ENCODE peak calls at places on chromosomes 11 and 22, in ten cellular contexts. One of them, this sample, is unnamed. For H3K4me1, the result is how much of the 10 kb centered on the place peaks cover.

GRCh38 chr11:73344191-73344607 is 32.0 kb upstream of the RELT start:
- DNase-seq in naive thymus-derived CD4-positive, alpha-beta T cell: no peak
- DNase-seq in left lung: peak
- DNase-seq in tibial artery: no peak
- DNase-seq in CD4-positive, alpha-beta memory T cell: no peak
- DNase-seq in thoracic aorta: peak
- DNase-seq in tibial nerve: no peak
- DNase-seq in fibroblast of lung: peak
- DNase-seq in prostate gland: no peak
- DNase-seq in adrenal gland: no peak
- DNase-seq in this sample: peak

GRCh38 chr11:67504023-67504949 is 877 bp downstream of the PITPNM1 start:
- DNase-seq in CD4-positive, alpha-beta memory T cell: no peak
- DNase-seq in adrenal gland: no peak
- DNase-seq in fibroblast of lung: peak
- DNase-seq in tibial artery: no peak
- DNase-seq in thoracic aorta: no peak
- DNase-seq in left lung: peak
- DNase-seq in naive thymus-derived CD4-positive, alpha-beta T cell: peak
- DNase-seq in prostate gland: no peak
- DNase-seq in tibial nerve: no peak
- DNase-seq in this sample: peak

GRCh38 chr11:107834995-107835394 is 23.6 kb downstream of the SLC35F2 start:
- DNase-seq in prostate gland: no peak
- DNase-seq in naive thymus-derived CD4-positive, alpha-beta T cell: no peak
- DNase-seq in CD4-positive, alpha-beta memory T cell: no peak
- DNase-seq in thoracic aorta: no peak
- DNase-seq in adrenal gland: no peak
- DNase-seq in left lung: no peak
- DNase-seq in tibial nerve: no peak
- DNase-seq in fibroblast of lung: no peak
- DNase-seq in tibial artery: no peak
- DNase-seq in this sample: no peak

GRCh38 chr11:38988908-38989307 is 2390.9 kb upstream of the RAG2 start:
- DNase-seq in tibial artery: no peak
- DNase-seq in thoracic aorta: no peak
- DNase-seq in adrenal gland: no peak
- DNase-seq in fibroblast of lung: no peak
- DNase-seq in CD4-positive, alpha-beta memory T cell: no peak
- DNase-seq in prostate gland: no peak
- DNase-seq in left lung: no peak
- DNase-seq in tibial nerve: no peak
- DNase-seq in naive thymus-derived CD4-positive, alpha-beta T cell: no peak
- DNase-seq in this sample: no peak

GRCh38 chr11:61543606-61544306 is 35.2 kb downstream of the LRRC10B start:
- DNase-seq in naive thymus-derived CD4-positive, alpha-beta T cell: no peak
- DNase-seq in fibroblast of lung: peak
- DNase-seq in CD4-positive, alpha-beta memory T cell: no peak
- DNase-seq in tibial nerve: no peak
- DNase-seq in prostate gland: no peak
- DNase-seq in left lung: peak
- DNase-seq in adrenal gland: no peak
- DNase-seq in thoracic aorta: no peak
- DNase-seq in tibial artery: no peak
- DNase-seq in this sample: no peak

GRCh38 chr11:9386086-9386485 is 1.6 kb downstream of the IPO7 start:
- DNase-seq in prostate gland: no peak
- DNase-seq in CD4-positive, alpha-beta memory T cell: no peak
- DNase-seq in thoracic aorta: no peak
- DNase-seq in tibial artery: no peak
- DNase-seq in naive thymus-derived CD4-positive, alpha-beta T cell: no peak
- DNase-seq in tibial nerve: no peak
- DNase-seq in adrenal gland: no peak
- DNase-seq in left lung: no peak
- DNase-seq in fibroblast of lung: peak
- DNase-seq in this sample: no peak

GRCh38 chr11:132734217-132734616 is 798.1 kb downstream of the OPCML start:
- DNase-seq in fibroblast of lung: peak
- DNase-seq in prostate gland: no peak
- DNase-seq in left lung: no peak
- DNase-seq in tibial nerve: no peak
- DNase-seq in CD4-positive, alpha-beta memory T cell: no peak
- DNase-seq in thoracic aorta: no peak
- DNase-seq in adrenal gland: no peak
- DNase-seq in naive thymus-derived CD4-positive, alpha-beta T cell: no peak
- DNase-seq in tibial artery: no peak
- DNase-seq in this sample: no peak

GRCh38 chr11:126790550-126790981 is 210.0 kb downstream of the KIRREL3 start:
- DNase-seq in fibroblast of lung: peak
- DNase-seq in thoracic aorta: no peak
- DNase-seq in tibial artery: no peak
- DNase-seq in left lung: no peak
- DNase-seq in CD4-positive, alpha-beta memory T cell: no peak
- DNase-seq in tibial nerve: no peak
- DNase-seq in prostate gland: no peak
- DNase-seq in adrenal gland: no peak
- DNase-seq in naive thymus-derived CD4-positive, alpha-beta T cell: no peak
- DNase-seq in this sample: no peak

GRCh38 chr22:19043111-19044085 is 78.8 kb downstream of the DGCR2 start:
- DNase-seq in adrenal gland: peak
- DNase-seq in tibial nerve: no peak
- DNase-seq in left lung: no peak
- DNase-seq in naive thymus-derived CD4-positive, alpha-beta T cell: no peak
- DNase-seq in CD4-positive, alpha-beta memory T cell: no peak
- DNase-seq in fibroblast of lung: peak
- DNase-seq in prostate gland: no peak
- DNase-seq in thoracic aorta: no peak
- DNase-seq in tibial artery: no peak
- DNase-seq in this sample: no peak

GRCh38 chr22:50470491-50470890 is 4.3 kb downstream of the SBF1 start:
- DNase-seq in left lung: no peak
- DNase-seq in naive thymus-derived CD4-positive, alpha-beta T cell: no peak
- DNase-seq in prostate gland: no peak
- DNase-seq in thoracic aorta: no peak
- DNase-seq in CD4-positive, alpha-beta memory T cell: no peak
- DNase-seq in fibroblast of lung: no peak
- DNase-seq in adrenal gland: no peak
- DNase-seq in tibial nerve: no peak
- DNase-seq in tibial artery: no peak
- DNase-seq in this sample: no peak

GRCh38 chr22:49966716-49967332 is 6.3 kb downstream of the PIM3 start:
- DNase-seq in tibial artery: peak
- DNase-seq in fibroblast of lung: no peak
- DNase-seq in naive thymus-derived CD4-positive, alpha-beta T cell: no peak
- DNase-seq in tibial nerve: peak
- DNase-seq in adrenal gland: peak
- DNase-seq in prostate gland: no peak
- DNase-seq in thoracic aorta: peak
- DNase-seq in CD4-positive, alpha-beta memory T cell: no peak
- DNase-seq in left lung: peak
- DNase-seq in this sample: peak

GRCh38 chr22:49034836-49035817 is 792.5 kb downstream of the BRD1 start:
- DNase-seq in adrenal gland: no peak
- DNase-seq in prostate gland: no peak
- DNase-seq in fibroblast of lung: no peak
- DNase-seq in tibial nerve: no peak
- DNase-seq in tibial artery: no peak
- DNase-seq in CD4-positive, alpha-beta memory T cell: no peak
- DNase-seq in thoracic aorta: no peak
- DNase-seq in naive thymus-derived CD4-positive, alpha-beta T cell: no peak
- DNase-seq in left lung: no peak
- DNase-seq in this sample: no peak

GRCh38 chr11:63493127-63493526 is 2.2 kb upstream of the PLAAT5 start:
- DNase-seq in adrenal gland: no peak
- DNase-seq in CD4-positive, alpha-beta memory T cell: no peak
- DNase-seq in tibial nerve: no peak
- DNase-seq in naive thymus-derived CD4-positive, alpha-beta T cell: no peak
- DNase-seq in prostate gland: no peak
- DNase-seq in left lung: no peak
- DNase-seq in thoracic aorta: no peak
- DNase-seq in tibial artery: no peak
- DNase-seq in fibroblast of lung: no peak
- DNase-seq in this sample: no peak

GRCh38 chr11:47443028-47443700 is 5.8 kb downstream of the RAPSN start:
- DNase-seq in adrenal gland: no peak
- DNase-seq in thoracic aorta: no peak
- DNase-seq in left lung: no peak
- DNase-seq in fibroblast of lung: no peak
- DNase-seq in naive thymus-derived CD4-positive, alpha-beta T cell: no peak
- DNase-seq in CD4-positive, alpha-beta memory T cell: no peak
- DNase-seq in tibial nerve: no peak
- DNase-seq in prostate gland: no peak
- DNase-seq in tibial artery: no peak
- DNase-seq in this sample: peak

GRCh38 chr11:12743834-12744449 is 69.7 kb downstream of the TEAD1 start:
- DNase-seq in CD4-positive, alpha-beta memory T cell: no peak
- DNase-seq in tibial nerve: no peak
- DNase-seq in left lung: no peak
- DNase-seq in adrenal gland: no peak
- DNase-seq in prostate gland: no peak
- DNase-seq in tibial artery: no peak
- DNase-seq in fibroblast of lung: no peak
- DNase-seq in naive thymus-derived CD4-positive, alpha-beta T cell: no peak
- DNase-seq in thoracic aorta: no peak
- DNase-seq in this sample: no peak

GRCh38 chr11:12744831-12745502 is 70.7 kb downstream of the TEAD1 start:
- DNase-seq in left lung: no peak
- DNase-seq in CD4-positive, alpha-beta memory T cell: no peak
- DNase-seq in naive thymus-derived CD4-positive, alpha-beta T cell: no peak
- DNase-seq in tibial artery: no peak
- DNase-seq in tibial nerve: no peak
- DNase-seq in fibroblast of lung: no peak
- DNase-seq in prostate gland: no peak
- DNase-seq in thoracic aorta: no peak
- DNase-seq in adrenal gland: no peak
- DNase-seq in this sample: peak

GRCh38 chr11:12746593-12747097 is 72.4 kb downstream of the TEAD1 start:
- DNase-seq in adrenal gland: peak
- DNase-seq in left lung: peak
- DNase-seq in prostate gland: no peak
- DNase-seq in fibroblast of lung: peak
- DNase-seq in tibial nerve: no peak
- DNase-seq in CD4-positive, alpha-beta memory T cell: no peak
- DNase-seq in thoracic aorta: no peak
- DNase-seq in tibial artery: no peak
- DNase-seq in naive thymus-derived CD4-positive, alpha-beta T cell: no peak
- DNase-seq in this sample: peak

GRCh38 chr11:12748561-12748960 is 74.3 kb downstream of the TEAD1 start:
- DNase-seq in prostate gland: no peak
- DNase-seq in tibial artery: no peak
- DNase-seq in fibroblast of lung: no peak
- DNase-seq in naive thymus-derived CD4-positive, alpha-beta T cell: no peak
- DNase-seq in left lung: no peak
- DNase-seq in adrenal gland: no peak
- DNase-seq in tibial nerve: no peak
- DNase-seq in CD4-positive, alpha-beta memory T cell: no peak
- DNase-seq in thoracic aorta: no peak
- DNase-seq in this sample: no peak

GRCh38 chr11:12745787-12746186 is 71.6 kb downstream of the TEAD1 start:
- DNase-seq in left lung: no peak
- DNase-seq in naive thymus-derived CD4-positive, alpha-beta T cell: no peak
- DNase-seq in thoracic aorta: no peak
- DNase-seq in prostate gland: no peak
- DNase-seq in fibroblast of lung: no peak
- DNase-seq in tibial artery: no peak
- DNase-seq in adrenal gland: no peak
- DNase-seq in CD4-positive, alpha-beta memory T cell: no peak
- DNase-seq in tibial nerve: no peak
- DNase-seq in this sample: no peak
- H3K4me1 ChIP-seq in left lung: under half
- H3K4me1 ChIP-seq in naive thymus-derived CD4-positive, alpha-beta T cell: under half
- H3K4me1 ChIP-seq in thoracic aorta: under half
- H3K4me1 ChIP-seq in prostate gland: under half
- H3K4me1 ChIP-seq in fibroblast of lung: under half
- H3K4me1 ChIP-seq in tibial artery: under half
- H3K4me1 ChIP-seq in adrenal gland: under half
- H3K4me1 ChIP-seq in CD4-positive, alpha-beta memory T cell: under half
- H3K4me1 ChIP-seq in tibial nerve: under half
- H3K4me1 ChIP-seq in this sample: under half

GRCh38 chr11:111373590-111373989 is 5.5 kb downstream of the POU2AF1 start:
- DNase-seq in adrenal gland: no peak
- DNase-seq in fibroblast of lung: no peak
- DNase-seq in tibial artery: no peak
- DNase-seq in prostate gland: no peak
- DNase-seq in left lung: no peak
- DNase-seq in tibial nerve: no peak
- DNase-seq in thoracic aorta: no peak
- DNase-seq in CD4-positive, alpha-beta memory T cell: no peak
- DNase-seq in naive thymus-derived CD4-positive, alpha-beta T cell: no peak
- DNase-seq in this sample: no peak
- H3K4me3 ChIP-seq in adrenal gland: no peak
- H3K4me3 ChIP-seq in fibroblast of lung: no peak
- H3K4me3 ChIP-seq in tibial artery: no peak
- H3K4me3 ChIP-seq in prostate gland: no peak
- H3K4me3 ChIP-seq in left lung: no peak
- H3K4me3 ChIP-seq in tibial nerve: no peak
- H3K4me3 ChIP-seq in thoracic aorta: no peak
- H3K4me3 ChIP-seq in CD4-positive, alpha-beta memory T cell: no peak
- H3K4me3 ChIP-seq in naive thymus-derived CD4-positive, alpha-beta T cell: no peak
- H3K4me3 ChIP-seq in this sample: no peak

DNA sequence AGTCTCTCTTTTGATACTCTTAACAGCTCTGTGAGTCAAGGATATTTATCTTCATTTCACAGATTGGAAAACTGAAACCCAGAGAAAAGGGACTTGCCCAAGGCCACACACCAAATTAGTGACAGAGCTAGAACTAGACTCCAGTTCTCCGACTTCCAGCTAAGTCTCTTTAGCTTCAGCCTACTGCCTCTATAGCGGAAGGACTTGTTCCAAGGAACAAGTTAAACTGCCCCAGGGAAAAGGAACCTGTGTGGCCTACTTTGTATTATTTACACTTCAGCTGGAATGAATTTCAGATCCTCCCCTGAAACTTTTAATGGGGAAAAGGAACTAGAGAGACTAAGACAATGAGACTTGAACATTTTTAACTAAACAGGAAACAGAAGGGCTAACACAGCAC is 1.2 kb downstream of the LRRC51 start:
- DNase-seq in left lung: no peak
- DNase-seq in tibial artery: no peak
- DNase-seq in naive thymus-derived CD4-positive, alpha-beta T cell: no peak
- DNase-seq in adrenal gland: no peak
- DNase-seq in CD4-positive, alpha-beta memory T cell: no peak
- DNase-seq in thoracic aorta: no peak
- DNase-seq in prostate gland: peak
- DNase-seq in tibial nerve: no peak
- DNase-seq in fibroblast of lung: no peak
- DNase-seq in this sample: no peak
- H3K27ac ChIP-seq in left lung: peak
- H3K27ac ChIP-seq in tibial artery: peak
- H3K27ac ChIP-seq in naive thymus-derived CD4-positive, alpha-beta T cell: peak
- H3K27ac ChIP-seq in adrenal gland: peak
- H3K27ac ChIP-seq in CD4-positive, alpha-beta memory T cell: no peak
- H3K27ac ChIP-seq in thoracic aorta: no peak
- H3K27ac ChIP-seq in prostate gland: peak
- H3K27ac ChIP-seq in tibial nerve: peak
- H3K27ac ChIP-seq in fibroblast of lung: peak
- H3K27ac ChIP-seq in this sample: no peak

GRCh38 chr11:116078101-116078561 is 573.9 kb upstream of the CADM1 start:
- DNase-seq in tibial nerve: no peak
- DNase-seq in thoracic aorta: no peak
- DNase-seq in fibroblast of lung: peak
- DNase-seq in tibial artery: no peak
- DNase-seq in prostate gland: no peak
- DNase-seq in adrenal gland: no peak
- DNase-seq in CD4-positive, alpha-beta memory T cell: no peak
- DNase-seq in naive thymus-derived CD4-positive, alpha-beta T cell: no peak
- DNase-seq in left lung: no peak
- DNase-seq in this sample: no peak
- H3K4me1 ChIP-seq in tibial nerve: under half
- H3K4me1 ChIP-seq in thoracic aorta: under half
- H3K4me1 ChIP-seq in fibroblast of lung: under half
- H3K4me1 ChIP-seq in tibial artery: under half
- H3K4me1 ChIP-seq in prostate gland: under half
- H3K4me1 ChIP-seq in adrenal gland: under half
- H3K4me1 ChIP-seq in CD4-positive, alpha-beta memory T cell: under half
- H3K4me1 ChIP-seq in naive thymus-derived CD4-positive, alpha-beta T cell: under half
- H3K4me1 ChIP-seq in left lung: under half
- H3K4me1 ChIP-seq in this sample: under half